ENCODE peak calls at places on chromosomes 2 and 18, in five cellular contexts. P is activated T-helper 9 cell treated with anti-CD3 and anti-CD28 coated beads, Interleukin-2, amount 50 U/mL, for 16 hours; U is astrocyte of the cerebellum; N is AG08396; E is NCI-H1105. S is an unnamed sample.

GRCh38 chr18:58619554-58619915 is 9.4 kb downstream of the ALPK2 start:
- DNase-seq in P (no peak), U (no peak), N (no peak), E (no peak), S (no peak)

GRCh38 chr2:171404258-171404657 is 29.5 kb downstream of the METTL8 start:
- DNase-seq in P (no peak), U (no peak), N (peak), E (no peak), S (no peak)

GRCh38 chr2:32958836-32959235 is 12.1 kb downstream of the LTBP1 start:
- DNase-seq in P (no peak), U (no peak), N (no peak), E (no peak), S (no peak)

GRCh38 chr18:42635378-42636048 is 480.0 kb downstream of the RIT2 start:
- DNase-seq in P (no peak), U (no peak), N (no peak), E (no peak), S (no peak)

GRCh38 chr2:6975988-6976387 is 58.8 kb downstream of the RNF144A start:
- DNase-seq in P (no peak), U (no peak), N (no peak), E (no peak), S (peak)

GRCh38 chr2:11022064-11022463 is 110.3 kb downstream of the KCNF1 start:
- DNase-seq in P (no peak), U (no peak), N (no peak), E (no peak), S (no peak)

GRCh38 chr2:48452108-48452507 is 77.8 kb upstream of the STON1 start:
- DNase-seq in P (no peak), U (no peak), N (no peak), E (peak), S (no peak)

GRCh38 chr2:229282758-229283546 is 11.9 kb upstream of the PID1 start:
- DNase-seq in P (no peak), U (peak), N (peak), E (no peak), S (no peak)

GRCh38 chr18:10022365-10022764 is 108.5 kb downstream of the VAPA start:
- DNase-seq in P (no peak), U (no peak), N (no peak), E (no peak), S (no peak)

GRCh38 chr2:214328941-214329340 is 81.9 kb upstream of the VWC2L start:
- DNase-seq in P (no peak), U (no peak), N (no peak), E (no peak), S (no peak)

GRCh38 chr2:43905388-43905803 is 66.6 kb downstream of the ABCG8 start:
- DNase-seq in P (no peak), U (peak), N (no peak), E (no peak), S (peak)

GRCh38 chr2:73386342-73386868 is 769 bp downstream of the ALMS1 start:
- DNase-seq in P (no peak), U (no peak), N (no peak), E (peak), S (no peak)

GRCh38 chr18:76493213-76494107 is 1.6 kb downstream of the ZNF516 start:
- DNase-seq in P (no peak), U (no peak), N (peak), E (peak), S (no peak)

GRCh38 chr2:36516136-36516870 is 81.7 kb downstream of the FEZ2 start:
- DNase-seq in P (no peak), U (no peak), N (peak), E (no peak), S (peak)

GRCh38 chr18:45617284-45617683 is 2.0 kb downstream of the SLC14A2 start:
- DNase-seq in P (no peak), U (peak), N (peak), E (no peak), S (peak)

GRCh38 chr18:23237524-23238151 is 102.4 kb downstream of the CABLES1 start:
- DNase-seq in P (peak), U (no peak), N (peak), E (no peak), S (no peak)

GRCh38 chr2:193627187-193627917 is 1432.6 kb upstream of the TMEFF2 start:
- DNase-seq in P (no peak), U (no peak), N (no peak), E (no peak), S (no peak)

GRCh38 chr2:23384551-23385349 is at the start of gene KLHL29:
- DNase-seq in P (peak), U (no peak), N (peak), E (peak), S (no peak)

S was measured in retinal pigment epithelial cell.